ENCODE peak calls at places on chromosomes 12 and 14, in seven cellular contexts. One of them, this sample, is unnamed.
A peak's percentile ranks its signal among the peaks of the same experiment; 100 is the strongest.

GRCh38 chr14:103725001-103725682 is 9.5 kb downstream of the ZFYVE21 start:
- DNase-seq in tibial artery: no peak
- DNase-seq in HCT116: no peak
- DNase-seq in SK-N-SH: no peak
- DNase-seq in left ventricle myocardium inferior: no peak
- DNase-seq in heart right ventricle: peak; percentile 7
- DNase-seq in GM23338: no peak
- DNase-seq in this sample: no peak

GRCh38 chr14:77872971-77873370 is 73.1 kb downstream of the ADCK1 start:
- DNase-seq in GM23338: no peak
- DNase-seq in heart right ventricle: no peak
- DNase-seq in SK-N-SH: no peak
- DNase-seq in HCT116: no peak
- DNase-seq in left ventricle myocardium inferior: no peak
- DNase-seq in tibial artery: no peak
- DNase-seq in this sample: no peak

GRCh38 chr14:35985504-35986218 is 159.5 kb downstream of the BRMS1L start:
- DNase-seq in heart right ventricle: no peak
- DNase-seq in tibial artery: no peak
- DNase-seq in left ventricle myocardium inferior: no peak
- DNase-seq in HCT116: peak; percentile 15
- DNase-seq in SK-N-SH: no peak
- DNase-seq in GM23338: peak; percentile 38
- DNase-seq in this sample: no peak

GRCh38 chr14:102323102-102323501 is 3.6 kb downstream of the ZNF839 start:
- DNase-seq in left ventricle myocardium inferior: peak; percentile 39
- DNase-seq in tibial artery: peak; percentile 84
- DNase-seq in GM23338: peak; percentile 74
- DNase-seq in heart right ventricle: peak; percentile 47
- DNase-seq in HCT116: peak; percentile 59
- DNase-seq in SK-N-SH: peak; percentile 70
- DNase-seq in this sample: peak; percentile 47

GRCh38 chr12:114982760-114983159 is 298.8 kb upstream of the TBX3 start:
- DNase-seq in left ventricle myocardium inferior: no peak
- DNase-seq in SK-N-SH: peak; percentile 21
- DNase-seq in HCT116: no peak
- DNase-seq in tibial artery: no peak
- DNase-seq in heart right ventricle: no peak
- DNase-seq in GM23338: peak; percentile 36
- DNase-seq in this sample: no peak

GRCh38 chr12:94875525-94875924 is 128.0 kb downstream of the NDUFA12 start:
- DNase-seq in tibial artery: no peak
- DNase-seq in left ventricle myocardium inferior: no peak
- DNase-seq in HCT116: peak; percentile 65
- DNase-seq in SK-N-SH: peak; percentile 44
- DNase-seq in GM23338: peak; percentile 63
- DNase-seq in heart right ventricle: no peak
- DNase-seq in this sample: no peak

GRCh38 chr12:34404377-34405285 is 382.3 kb downstream of the ALG10 start:
- DNase-seq in tibial artery: peak; percentile 7
- DNase-seq in GM23338: no peak
- DNase-seq in heart right ventricle: peak; percentile 2
- DNase-seq in left ventricle myocardium inferior: peak; percentile 1
- DNase-seq in HCT116: no peak
- DNase-seq in SK-N-SH: peak; percentile 0
- DNase-seq in this sample: no peak

GRCh38 chr12:56014205-56014604 is 6.6 kb upstream of the IKZF4 start:
- DNase-seq in HCT116: no peak
- DNase-seq in GM23338: no peak
- DNase-seq in heart right ventricle: no peak
- DNase-seq in tibial artery: no peak
- DNase-seq in left ventricle myocardium inferior: no peak
- DNase-seq in SK-N-SH: no peak
- DNase-seq in this sample: no peak

GRCh38 chr14:104303705-104304425 is 165.5 kb downstream of the KIF26A start:
- DNase-seq in GM23338: no peak
- DNase-seq in left ventricle myocardium inferior: no peak
- DNase-seq in HCT116: no peak
- DNase-seq in heart right ventricle: peak; percentile 8
- DNase-seq in tibial artery: no peak
- DNase-seq in SK-N-SH: no peak
- DNase-seq in this sample: no peak

GRCh38 chr14:61524211-61524806 is 171.0 kb upstream of the HIF1A start:
- DNase-seq in HCT116: peak; percentile 71
- DNase-seq in left ventricle myocardium inferior: no peak
- DNase-seq in SK-N-SH: no peak
- DNase-seq in heart right ventricle: no peak
- DNase-seq in GM23338: no peak
- DNase-seq in tibial artery: no peak
- DNase-seq in this sample: no peak

GRCh38 chr14:88533203-88533602 is 21.6 kb downstream of the PTPN21 start:
- DNase-seq in heart right ventricle: no peak
- DNase-seq in left ventricle myocardium inferior: no peak
- DNase-seq in GM23338: peak; percentile 41
- DNase-seq in SK-N-SH: no peak
- DNase-seq in HCT116: no peak
- DNase-seq in tibial artery: no peak
- DNase-seq in this sample: no peak

GRCh38 chr14:103576371-103577024 is 13.7 kb downstream of the COA8 start:
- DNase-seq in heart right ventricle: peak; percentile 86
- DNase-seq in left ventricle myocardium inferior: peak; percentile 87
- DNase-seq in SK-N-SH: peak; percentile 92
- DNase-seq in tibial artery: peak; percentile 92
- DNase-seq in HCT116: peak; percentile 53
- DNase-seq in GM23338: peak; percentile 53
- DNase-seq in this sample: peak; percentile 78

GRCh38 chr14:52835122-52835903 is 43.9 kb upstream of the GNPNAT1 start:
- DNase-seq in tibial artery: no peak
- DNase-seq in heart right ventricle: no peak
- DNase-seq in SK-N-SH: peak; percentile 63
- DNase-seq in HCT116: peak; percentile 57
- DNase-seq in GM23338: peak; percentile 47
- DNase-seq in left ventricle myocardium inferior: no peak
- DNase-seq in this sample: no peak

GRCh38 chr12:1083888-1084262 is 92.9 kb downstream of the ERC1 start:
- DNase-seq in GM23338: peak; percentile 43
- DNase-seq in SK-N-SH: peak; percentile 62
- DNase-seq in heart right ventricle: no peak
- DNase-seq in HCT116: no peak
- DNase-seq in tibial artery: peak; percentile 30
- DNase-seq in left ventricle myocardium inferior: no peak
- DNase-seq in this sample: peak; percentile 9

GRCh38 chr14:77105554-77105953 is 7.5 kb downstream of the CIPC start:
- DNase-seq in heart right ventricle: no peak
- DNase-seq in tibial artery: no peak
- DNase-seq in GM23338: no peak
- DNase-seq in SK-N-SH: no peak
- DNase-seq in HCT116: no peak
- DNase-seq in left ventricle myocardium inferior: no peak
- DNase-seq in this sample: no peak

GRCh38 chr12:67155863-67156262 is 113.3 kb upstream of the CAND1 start:
- DNase-seq in HCT116: no peak
- DNase-seq in tibial artery: no peak
- DNase-seq in GM23338: no peak
- DNase-seq in SK-N-SH: no peak
- DNase-seq in heart right ventricle: no peak
- DNase-seq in left ventricle myocardium inferior: no peak
- DNase-seq in this sample: no peak

GRCh38 chr12:117367006-117367638 is 5.7 kb upstream of the NOS1 start:
- DNase-seq in SK-N-SH: peak; percentile 76
- DNase-seq in GM23338: peak; percentile 92
- DNase-seq in HCT116: peak; percentile 69
- DNase-seq in left ventricle myocardium inferior: peak; percentile 30
- DNase-seq in heart right ventricle: no peak
- DNase-seq in tibial artery: peak; percentile 47
- DNase-seq in this sample: no peak

GRCh38 chr12:89350260-89350659 is 2.0 kb downstream of the DUSP6 start:
- DNase-seq in GM23338: peak; percentile 61
- DNase-seq in SK-N-SH: no peak
- DNase-seq in left ventricle myocardium inferior: no peak
- DNase-seq in tibial artery: no peak
- DNase-seq in HCT116: no peak
- DNase-seq in heart right ventricle: no peak
- DNase-seq in this sample: no peak

GRCh38 chr12:123559468-123559867 is 24.9 kb upstream of the TMED2 start:
- DNase-seq in SK-N-SH: no peak
- DNase-seq in left ventricle myocardium inferior: no peak
- DNase-seq in tibial artery: no peak
- DNase-seq in HCT116: no peak
- DNase-seq in heart right ventricle: no peak
- DNase-seq in GM23338: no peak
- DNase-seq in this sample: no peak

GRCh38 chr12:121927798-121928197 is 9.4 kb downstream of the CFAP251 start:
- DNase-seq in HCT116: no peak
- DNase-seq in tibial artery: no peak
- DNase-seq in left ventricle myocardium inferior: no peak
- DNase-seq in GM23338: no peak
- DNase-seq in SK-N-SH: no peak
- DNase-seq in heart right ventricle: no peak
- DNase-seq in this sample: no peak

GRCh38 chr14:100406505-100407131 is 83.5 kb downstream of the SLC25A47 start:
- DNase-seq in GM23338: no peak
- DNase-seq in SK-N-SH: no peak
- DNase-seq in left ventricle myocardium inferior: no peak
- DNase-seq in tibial artery: no peak
- DNase-seq in HCT116: no peak
- DNase-seq in heart right ventricle: no peak
- DNase-seq in this sample: no peak

GRCh38 chr14:75142494-75142893 is 15.6 kb upstream of the NEK9 start:
- DNase-seq in GM23338: no peak
- DNase-seq in SK-N-SH: no peak
- DNase-seq in HCT116: no peak
- DNase-seq in tibial artery: no peak
- DNase-seq in heart right ventricle: no peak
- DNase-seq in left ventricle myocardium inferior: no peak
- DNase-seq in this sample: no peak

GRCh38 chr14:61188196-61188595 is 92.9 kb downstream of the TMEM30B start:
- DNase-seq in left ventricle myocardium inferior: peak; percentile 44
- DNase-seq in HCT116: no peak
- DNase-seq in tibial artery: peak; percentile 52
- DNase-seq in heart right ventricle: peak; percentile 41
- DNase-seq in SK-N-SH: no peak
- DNase-seq in GM23338: peak; percentile 77
- DNase-seq in this sample: no peak

GRCh38 chr12:990308-990648 is 745 bp upstream of the ERC1 start:
- DNase-seq in heart right ventricle: peak; percentile 71
- DNase-seq in left ventricle myocardium inferior: peak; percentile 64
- DNase-seq in GM23338: peak; percentile 59
- DNase-seq in HCT116: no peak
- DNase-seq in tibial artery: peak; percentile 49
- DNase-seq in SK-N-SH: no peak
- DNase-seq in this sample: peak; percentile 41

GRCh38 chr12:120540445-120540844 is 6.3 kb downstream of the RNF10 start:
- DNase-seq in SK-N-SH: no peak
- DNase-seq in left ventricle myocardium inferior: no peak
- DNase-seq in HCT116: no peak
- DNase-seq in heart right ventricle: no peak
- DNase-seq in tibial artery: no peak
- DNase-seq in GM23338: no peak
- DNase-seq in this sample: no peak

GRCh38 chr12:15621140-15621539 is 168.0 kb downstream of the EPS8 start:
- DNase-seq in left ventricle myocardium inferior: no peak
- DNase-seq in heart right ventricle: no peak
- DNase-seq in SK-N-SH: no peak
- DNase-seq in HCT116: no peak
- DNase-seq in GM23338: no peak
- DNase-seq in tibial artery: no peak
- DNase-seq in this sample: no peak
- H3K27ac ChIP-seq in left ventricle myocardium inferior: peak overlapping the region; percentile 50
- H3K27ac ChIP-seq in heart right ventricle: peak overlapping the region; percentile 18
- H3K27ac ChIP-seq in SK-N-SH: no peak overlapping the region
- H3K27ac ChIP-seq in HCT116: peak overlapping the region; percentile 39
- H3K27ac ChIP-seq in GM23338: no peak overlapping the region
- H3K27ac ChIP-seq in tibial artery: no peak overlapping the region
- H3K27ac ChIP-seq in this sample: no peak overlapping the region

GRCh38 chr14:39180553-39180952 is 5.5 kb downstream of the PNN start:
- DNase-seq in left ventricle myocardium inferior: no peak
- DNase-seq in SK-N-SH: no peak
- DNase-seq in HCT116: no peak
- DNase-seq in heart right ventricle: no peak
- DNase-seq in tibial artery: no peak
- DNase-seq in GM23338: no peak
- DNase-seq in this sample: no peak
- H3K36me3 ChIP-seq in left ventricle myocardium inferior: peaks cover 92% of the 10 kb centered on the region
- H3K36me3 ChIP-seq in SK-N-SH: peaks cover 57% of the 10 kb centered on the region
- H3K36me3 ChIP-seq in HCT116: peaks cover 85% of the 10 kb centered on the region
- H3K36me3 ChIP-seq in heart right ventricle: peaks cover 6% of the 10 kb centered on the region
- H3K36me3 ChIP-seq in tibial artery: peaks cover 64% of the 10 kb centered on the region
- H3K36me3 ChIP-seq in GM23338: peaks cover 89% of the 10 kb centered on the region
- H3K36me3 ChIP-seq in this sample: peaks cover 41% of the 10 kb centered on the region

DNA sequence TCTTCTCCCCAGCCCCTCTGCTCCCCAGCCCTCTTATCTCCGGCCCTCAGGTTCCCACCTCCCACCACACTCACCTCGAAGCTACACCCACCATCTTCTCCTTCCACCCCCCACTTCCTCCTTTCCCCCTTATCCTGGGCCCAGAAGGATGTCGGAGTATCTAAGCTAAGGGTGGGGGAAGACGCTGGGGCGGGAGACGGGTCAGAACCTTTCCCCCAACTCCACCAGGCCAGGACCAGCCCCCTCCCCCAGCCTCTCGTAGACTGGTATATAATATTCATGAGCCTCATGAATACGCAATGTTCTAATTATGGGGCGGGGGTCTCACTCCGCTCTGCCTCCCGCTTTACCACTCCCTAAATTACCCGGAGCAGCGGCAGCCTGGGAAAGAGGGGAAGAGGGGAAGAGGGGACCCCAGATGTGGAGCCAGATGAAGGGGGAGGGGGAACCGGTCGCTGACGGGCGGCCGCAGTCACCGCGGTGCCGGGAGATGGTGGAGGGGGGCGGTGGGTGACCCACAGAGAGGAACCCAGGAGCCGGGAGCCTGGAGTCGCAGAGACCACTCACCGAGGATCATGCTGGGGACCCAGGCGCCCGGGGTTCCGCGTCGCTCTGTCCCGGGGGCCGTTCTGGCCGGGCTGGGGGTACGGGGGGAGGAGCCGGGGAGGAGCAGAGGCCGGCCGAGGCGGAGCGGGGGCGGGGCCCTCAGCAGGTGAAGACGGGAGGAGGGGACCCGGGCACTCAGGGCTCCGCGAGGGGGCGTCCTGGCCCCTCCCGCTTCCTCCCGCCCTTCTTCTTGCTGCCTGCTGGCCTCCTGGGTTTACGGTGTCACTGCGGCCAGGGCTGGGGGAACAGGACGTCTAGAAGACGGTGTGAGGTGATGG is 6.4 kb upstream of the ZNF385A start:
- DNase-seq in heart right ventricle: peak; percentile 41
- DNase-seq in SK-N-SH: peak; percentile 83
- DNase-seq in left ventricle myocardium inferior: peak; percentile 11
- DNase-seq in tibial artery: no peak
- DNase-seq in HCT116: no peak
- DNase-seq in GM23338: peak; percentile 95
- DNase-seq in this sample: no peak
- TF ChIP-seq CTCF in heart right ventricle: no peak
- TF ChIP-seq CTCF in SK-N-SH: no peak
- TF ChIP-seq CTCF in left ventricle myocardium inferior: no peak
- TF ChIP-seq CTCF in tibial artery: no peak
- TF ChIP-seq CTCF in HCT116: no peak
- TF ChIP-seq CTCF in GM23338: peak; percentile 50
- TF ChIP-seq CTCF in this sample: no peak

GRCh38 chr12:42056130-42056529 is 88.5 kb downstream of the GXYLT1 start:
- DNase-seq in HCT116: no peak
- DNase-seq in tibial artery: no peak
- DNase-seq in GM23338: no peak
- DNase-seq in SK-N-SH: no peak
- DNase-seq in heart right ventricle: no peak
- DNase-seq in left ventricle myocardium inferior: no peak
- DNase-seq in this sample: no peak

GRCh38 chr12:42059127-42059526 is 85.5 kb downstream of the GXYLT1 start:
- DNase-seq in left ventricle myocardium inferior: no peak
- DNase-seq in SK-N-SH: no peak
- DNase-seq in HCT116: no peak
- DNase-seq in GM23338: no peak
- DNase-seq in tibial artery: no peak
- DNase-seq in heart right ventricle: no peak
- DNase-seq in this sample: no peak
- H3K27ac ChIP-seq in left ventricle myocardium inferior: no peak overlapping the region
- H3K27ac ChIP-seq in SK-N-SH: no peak overlapping the region
- H3K27ac ChIP-seq in HCT116: no peak overlapping the region
- H3K27ac ChIP-seq in GM23338: no peak overlapping the region
- H3K27ac ChIP-seq in tibial artery: no peak overlapping the region
- H3K27ac ChIP-seq in heart right ventricle: no peak overlapping the region
- H3K27ac ChIP-seq in this sample: no peak overlapping the region

This sample was measured in thoracic aorta.